ENCODE peak calls at places on chromosome 17, in eight cellular contexts. One of them, this sample, is unnamed.

GRCh38 chr17:55731586-55732250 is 9.1 kb upstream of the TMEM100 start:
- DNase-seq in SJSA1: no peak
- DNase-seq in Jurkat, Clone E6-1: no peak
- DNase-seq in activated CD8-positive, alpha-beta T cell treated with anti-CD3 and anti-CD28 coated beads, Interleukin-2, amount 10 ng/mL, durations not matched to agents 7 days and 5 days: no peak
- DNase-seq in HuH-7.5: no peak
- DNase-seq in stimulated activated naive CD4-positive, alpha-beta T cell: no peak
- DNase-seq in pancreas: no peak
- DNase-seq in tibial artery: peak
- DNase-seq in this sample: no peak

GRCh38 chr17:57226793-57227192 is 29.5 kb upstream of the MSI2 start:
- DNase-seq in SJSA1: no peak
- DNase-seq in Jurkat, Clone E6-1: no peak
- DNase-seq in activated CD8-positive, alpha-beta T cell treated with anti-CD3 and anti-CD28 coated beads, Interleukin-2, amount 10 ng/mL, durations not matched to agents 7 days and 5 days: no peak
- DNase-seq in HuH-7.5: no peak
- DNase-seq in stimulated activated naive CD4-positive, alpha-beta T cell: no peak
- DNase-seq in pancreas: no peak
- DNase-seq in tibial artery: no peak
- DNase-seq in this sample: no peak

GRCh38 chr17:76497979-76498885 is 3.0 kb downstream of the RHBDF2 start:
- DNase-seq in SJSA1: peak
- DNase-seq in Jurkat, Clone E6-1: no peak
- DNase-seq in activated CD8-positive, alpha-beta T cell treated with anti-CD3 and anti-CD28 coated beads, Interleukin-2, amount 10 ng/mL, durations not matched to agents 7 days and 5 days: no peak
- DNase-seq in HuH-7.5: peak
- DNase-seq in stimulated activated naive CD4-positive, alpha-beta T cell: no peak
- DNase-seq in pancreas: peak
- DNase-seq in tibial artery: peak
- DNase-seq in this sample: peak

GRCh38 chr17:45902892-45903346 is 8.6 kb downstream of the MAPT start:
- DNase-seq in SJSA1: no peak
- DNase-seq in Jurkat, Clone E6-1: no peak
- DNase-seq in activated CD8-positive, alpha-beta T cell treated with anti-CD3 and anti-CD28 coated beads, Interleukin-2, amount 10 ng/mL, durations not matched to agents 7 days and 5 days: no peak
- DNase-seq in HuH-7.5: no peak
- DNase-seq in stimulated activated naive CD4-positive, alpha-beta T cell: no peak
- DNase-seq in pancreas: peak
- DNase-seq in tibial artery: no peak
- DNase-seq in this sample: no peak

GRCh38 chr17:80479246-80479566 is 2.8 kb upstream of the NPTX1 start:
- DNase-seq in SJSA1: no peak
- DNase-seq in Jurkat, Clone E6-1: no peak
- DNase-seq in activated CD8-positive, alpha-beta T cell treated with anti-CD3 and anti-CD28 coated beads, Interleukin-2, amount 10 ng/mL, durations not matched to agents 7 days and 5 days: no peak
- DNase-seq in HuH-7.5: no peak
- DNase-seq in stimulated activated naive CD4-positive, alpha-beta T cell: no peak
- DNase-seq in pancreas: no peak
- DNase-seq in tibial artery: no peak
- DNase-seq in this sample: no peak

GRCh38 chr17:42288985-42289862 is 926 bp downstream of the STAT5A start:
- DNase-seq in SJSA1: no peak
- DNase-seq in Jurkat, Clone E6-1: no peak
- DNase-seq in activated CD8-positive, alpha-beta T cell treated with anti-CD3 and anti-CD28 coated beads, Interleukin-2, amount 10 ng/mL, durations not matched to agents 7 days and 5 days: peak
- DNase-seq in HuH-7.5: no peak
- DNase-seq in stimulated activated naive CD4-positive, alpha-beta T cell: peak
- DNase-seq in pancreas: peak
- DNase-seq in tibial artery: no peak
- DNase-seq in this sample: peak

GRCh38 chr17:40451420-40451819 is 8.2 kb downstream of the IGFBP4 start:
- DNase-seq in SJSA1: no peak
- DNase-seq in Jurkat, Clone E6-1: no peak
- DNase-seq in activated CD8-positive, alpha-beta T cell treated with anti-CD3 and anti-CD28 coated beads, Interleukin-2, amount 10 ng/mL, durations not matched to agents 7 days and 5 days: no peak
- DNase-seq in HuH-7.5: no peak
- DNase-seq in stimulated activated naive CD4-positive, alpha-beta T cell: no peak
- DNase-seq in pancreas: peak
- DNase-seq in tibial artery: peak
- DNase-seq in this sample: no peak

GRCh38 chr17:81682565-81683207 is 911 bp downstream of the ARL16 start:
- DNase-seq in SJSA1: peak
- DNase-seq in Jurkat, Clone E6-1: no peak
- DNase-seq in activated CD8-positive, alpha-beta T cell treated with anti-CD3 and anti-CD28 coated beads, Interleukin-2, amount 10 ng/mL, durations not matched to agents 7 days and 5 days: no peak
- DNase-seq in HuH-7.5: no peak
- DNase-seq in stimulated activated naive CD4-positive, alpha-beta T cell: no peak
- DNase-seq in pancreas: no peak
- DNase-seq in tibial artery: no peak
- DNase-seq in this sample: no peak

GRCh38 chr17:15963670-15964110 is 18.8 kb downstream of the ADORA2B start:
- DNase-seq in SJSA1: peak
- DNase-seq in Jurkat, Clone E6-1: no peak
- DNase-seq in activated CD8-positive, alpha-beta T cell treated with anti-CD3 and anti-CD28 coated beads, Interleukin-2, amount 10 ng/mL, durations not matched to agents 7 days and 5 days: no peak
- DNase-seq in HuH-7.5: no peak
- DNase-seq in stimulated activated naive CD4-positive, alpha-beta T cell: no peak
- DNase-seq in pancreas: no peak
- DNase-seq in tibial artery: no peak
- DNase-seq in this sample: no peak

GRCh38 chr17:43018008-43018853 is 4.0 kb downstream of the VAT1 start:
- DNase-seq in SJSA1: no peak
- DNase-seq in Jurkat, Clone E6-1: peak
- DNase-seq in activated CD8-positive, alpha-beta T cell treated with anti-CD3 and anti-CD28 coated beads, Interleukin-2, amount 10 ng/mL, durations not matched to agents 7 days and 5 days: peak
- DNase-seq in HuH-7.5: no peak
- DNase-seq in stimulated activated naive CD4-positive, alpha-beta T cell: peak
- DNase-seq in pancreas: no peak
- DNase-seq in tibial artery: no peak
- DNase-seq in this sample: no peak

GRCh38 chr17:38538906-38539305 is 66.8 kb downstream of the SRCIN1 start:
- DNase-seq in SJSA1: no peak
- DNase-seq in Jurkat, Clone E6-1: no peak
- DNase-seq in activated CD8-positive, alpha-beta T cell treated with anti-CD3 and anti-CD28 coated beads, Interleukin-2, amount 10 ng/mL, durations not matched to agents 7 days and 5 days: no peak
- DNase-seq in HuH-7.5: no peak
- DNase-seq in stimulated activated naive CD4-positive, alpha-beta T cell: no peak
- DNase-seq in pancreas: no peak
- DNase-seq in tibial artery: no peak
- DNase-seq in this sample: no peak

GRCh38 chr17:74016504-74016903 is 187.0 kb upstream of the RPL38 start:
- DNase-seq in SJSA1: no peak
- DNase-seq in Jurkat, Clone E6-1: no peak
- DNase-seq in activated CD8-positive, alpha-beta T cell treated with anti-CD3 and anti-CD28 coated beads, Interleukin-2, amount 10 ng/mL, durations not matched to agents 7 days and 5 days: no peak
- DNase-seq in HuH-7.5: no peak
- DNase-seq in stimulated activated naive CD4-positive, alpha-beta T cell: no peak
- DNase-seq in pancreas: no peak
- DNase-seq in tibial artery: no peak
- DNase-seq in this sample: no peak

GRCh38 chr17:4174556-4174955 is 31.6 kb downstream of the CYB5D2 start:
- DNase-seq in SJSA1: no peak
- DNase-seq in Jurkat, Clone E6-1: no peak
- DNase-seq in activated CD8-positive, alpha-beta T cell treated with anti-CD3 and anti-CD28 coated beads, Interleukin-2, amount 10 ng/mL, durations not matched to agents 7 days and 5 days: no peak
- DNase-seq in HuH-7.5: no peak
- DNase-seq in stimulated activated naive CD4-positive, alpha-beta T cell: no peak
- DNase-seq in pancreas: no peak
- DNase-seq in tibial artery: no peak
- DNase-seq in this sample: no peak

GRCh38 chr17:3535253-3535995 is 22.2 kb downstream of the TRPV3 start:
- DNase-seq in SJSA1: no peak
- DNase-seq in Jurkat, Clone E6-1: no peak
- DNase-seq in activated CD8-positive, alpha-beta T cell treated with anti-CD3 and anti-CD28 coated beads, Interleukin-2, amount 10 ng/mL, durations not matched to agents 7 days and 5 days: peak
- DNase-seq in HuH-7.5: no peak
- DNase-seq in stimulated activated naive CD4-positive, alpha-beta T cell: no peak
- DNase-seq in pancreas: peak
- DNase-seq in tibial artery: peak
- DNase-seq in this sample: peak

GRCh38 chr17:57630736-57631135 is 114.4 kb downstream of the CCDC182 start:
- DNase-seq in SJSA1: no peak
- DNase-seq in Jurkat, Clone E6-1: no peak
- DNase-seq in activated CD8-positive, alpha-beta T cell treated with anti-CD3 and anti-CD28 coated beads, Interleukin-2, amount 10 ng/mL, durations not matched to agents 7 days and 5 days: no peak
- DNase-seq in HuH-7.5: no peak
- DNase-seq in stimulated activated naive CD4-positive, alpha-beta T cell: no peak
- DNase-seq in pancreas: no peak
- DNase-seq in tibial artery: no peak
- DNase-seq in this sample: peak

GRCh38 chr17:79476074-79476473 is 134.8 kb downstream of the RBFOX3 start:
- DNase-seq in SJSA1: no peak
- DNase-seq in Jurkat, Clone E6-1: no peak
- DNase-seq in activated CD8-positive, alpha-beta T cell treated with anti-CD3 and anti-CD28 coated beads, Interleukin-2, amount 10 ng/mL, durations not matched to agents 7 days and 5 days: no peak
- DNase-seq in HuH-7.5: no peak
- DNase-seq in stimulated activated naive CD4-positive, alpha-beta T cell: no peak
- DNase-seq in pancreas: no peak
- DNase-seq in tibial artery: no peak
- DNase-seq in this sample: no peak